ENCODE peak calls at places on chromosomes 5 and 9, in seven cellular contexts. B is foreskin fibroblast; P is IMR-90; T is CD8-positive, alpha-beta memory T cell; I is astrocyte of the cerebellum; M is NT2/D1; C is GM23248. G is an unnamed sample.
A peak's percentile ranks its signal among the peaks of the same experiment; 100 is the strongest.

GRCh38 chr5:147576646-147577535 is 67.0 kb upstream of the DPYSL3 start:
- DNase-seq in B (no peak), I (no peak), C (peak; percentile 58), T (no peak), P (peak; percentile 29), M (no peak), G (no peak)

GRCh38 chr9:70195456-70195855 is 63.3 kb upstream of the SMC5 start:
- DNase-seq in C (peak; percentile 73), I (no peak), P (peak; percentile 62), M (no peak), T (no peak), B (peak; percentile 58), G (no peak)

GRCh38 chr9:23492126-23493002 is 333.7 kb downstream of the ELAVL2 start:
- DNase-seq in P (peak; percentile 0), M (peak; percentile 52), T (no peak), I (peak; percentile 12), B (no peak), C (peak; percentile 70), G (peak; percentile 10)

GRCh38 chr9:95285307-95285706 is 32.2 kb downstream of the FANCC start:
- DNase-seq in C (no peak), M (no peak), I (no peak), T (no peak), B (no peak), P (no peak), G (no peak)

GRCh38 chr9:133492061-133493021 is 13.4 kb upstream of the SLC2A6 start:
- DNase-seq in I (no peak), M (no peak), T (no peak), C (peak; percentile 29), B (no peak), P (no peak), G (no peak)

GRCh38 chr5:171961117-171961516 is 45.3 kb downstream of the FBXW11 start:
- DNase-seq in M (no peak), P (no peak), B (no peak), T (no peak), I (no peak), C (no peak), G (no peak)

GRCh38 chr5:41707853-41708603 is 162.2 kb downstream of the OXCT1 start:
- DNase-seq in B (peak; percentile 32), T (no peak), I (peak; percentile 31), C (peak; percentile 70), M (peak; percentile 16), P (peak; percentile 76), G (peak; percentile 50)

GRCh38 chr5:169652057-169652456 is 15.0 kb downstream of the DOCK2 start:
- DNase-seq in B (no peak), P (no peak), M (no peak), C (no peak), I (no peak), T (no peak), G (no peak)

GRCh38 chr5:30540150-30540549 is 653.3 kb upstream of the CDH6 start:
- DNase-seq in B (no peak), P (no peak), I (no peak), T (no peak), M (no peak), C (no peak), G (no peak)

GRCh38 chr5:127757576-127757975 is 54.4 kb downstream of the CCDC192 start:
- DNase-seq in I (peak; percentile 34), T (no peak), B (peak; percentile 38), P (peak; percentile 65), C (peak; percentile 66), M (no peak), G (peak; percentile 39)

GRCh38 chr5:108727154-108727638 is 20.5 kb upstream of the FER start:
- DNase-seq in B (no peak), C (peak; percentile 63), M (no peak), T (no peak), P (peak; percentile 24), I (no peak), G (no peak)

GRCh38 chr9:21616082-21616778 is 134.1 kb upstream of the IFNE start:
- DNase-seq in T (no peak), P (peak; percentile 98), I (peak; percentile 93), C (peak; percentile 97), M (no peak), B (peak; percentile 95), G (peak; percentile 97)

GRCh38 chr5:126027652-126028051 is 395.6 kb upstream of the GRAMD2B start:
- DNase-seq in I (no peak), P (no peak), M (no peak), T (no peak), B (no peak), C (no peak), G (no peak)

GRCh38 chr9:95018099-95018927 is 291.8 kb downstream of the AOPEP start:
- DNase-seq in M (no peak), P (peak; percentile 97), I (peak; percentile 65), C (peak; percentile 99), B (peak; percentile 88), T (no peak), G (peak; percentile 78)

GRCh38 chr9:105205787-105206511 is 38.5 kb upstream of the SLC44A1 start:
- DNase-seq in I (peak; percentile 88), P (peak; percentile 94), M (no peak), B (peak; percentile 93), T (no peak), C (peak; percentile 94), G (peak; percentile 91)

GRCh38 chr5:3197237-3197636 is 398.4 kb upstream of the IRX1 start:
- DNase-seq in M (no peak), C (no peak), P (no peak), B (no peak), T (no peak), I (no peak), G (no peak)

GRCh38 chr9:134319306-134320194 is 6.7 kb upstream of the RXRA start:
- DNase-seq in T (no peak), B (no peak), P (no peak), C (no peak), I (no peak), M (no peak), G (no peak)

GRCh38 chr5:54458221-54458620 is 2.7 kb downstream of the HSPB3 start:
- DNase-seq in M (no peak), C (no peak), B (no peak), I (no peak), P (no peak), T (no peak), G (no peak)

GRCh38 chr5:148949871-148950863 is 112.7 kb downstream of the SH3TC2 start:
- DNase-seq in P (no peak), C (peak; percentile 57), M (no peak), B (peak; percentile 66), T (no peak), I (peak; percentile 45), G (no peak)

GRCh38 chr9:107976767-107977166 is 487.2 kb upstream of the KLF4 start:
- DNase-seq in T (no peak), I (no peak), C (peak; percentile 60), M (no peak), P (no peak), B (no peak), G (no peak)

GRCh38 chr5:93899026-93899600 is 157.7 kb upstream of the POU5F2 start:
- DNase-seq in P (no peak), C (peak; percentile 18), T (no peak), B (no peak), I (no peak), M (no peak), G (no peak)

GRCh38 chr5:168227001-168227400 is 64.4 kb upstream of the WWC1 start:
- DNase-seq in T (no peak), M (no peak), B (no peak), P (no peak), I (no peak), C (peak; percentile 25), G (no peak)

GRCh38 chr9:115262477-115262876 is 144.5 kb upstream of the TNC start:
- DNase-seq in P (peak; percentile 75), I (peak; percentile 53), M (no peak), B (peak; percentile 86), T (no peak), C (peak; percentile 69), G (peak; percentile 68)

GRCh38 chr5:56115589-56115988 is 117.5 kb downstream of the ANKRD55 start:
- DNase-seq in B (no peak), I (no peak), C (no peak), P (no peak), M (no peak), T (no peak), G (no peak)
- H3K4me3 ChIP-seq in B (no peak overlapping the region), I (no peak overlapping the region), C (no peak overlapping the region), P (no peak overlapping the region), M (no peak overlapping the region), T (no peak overlapping the region), G (no peak overlapping the region)

DNA sequence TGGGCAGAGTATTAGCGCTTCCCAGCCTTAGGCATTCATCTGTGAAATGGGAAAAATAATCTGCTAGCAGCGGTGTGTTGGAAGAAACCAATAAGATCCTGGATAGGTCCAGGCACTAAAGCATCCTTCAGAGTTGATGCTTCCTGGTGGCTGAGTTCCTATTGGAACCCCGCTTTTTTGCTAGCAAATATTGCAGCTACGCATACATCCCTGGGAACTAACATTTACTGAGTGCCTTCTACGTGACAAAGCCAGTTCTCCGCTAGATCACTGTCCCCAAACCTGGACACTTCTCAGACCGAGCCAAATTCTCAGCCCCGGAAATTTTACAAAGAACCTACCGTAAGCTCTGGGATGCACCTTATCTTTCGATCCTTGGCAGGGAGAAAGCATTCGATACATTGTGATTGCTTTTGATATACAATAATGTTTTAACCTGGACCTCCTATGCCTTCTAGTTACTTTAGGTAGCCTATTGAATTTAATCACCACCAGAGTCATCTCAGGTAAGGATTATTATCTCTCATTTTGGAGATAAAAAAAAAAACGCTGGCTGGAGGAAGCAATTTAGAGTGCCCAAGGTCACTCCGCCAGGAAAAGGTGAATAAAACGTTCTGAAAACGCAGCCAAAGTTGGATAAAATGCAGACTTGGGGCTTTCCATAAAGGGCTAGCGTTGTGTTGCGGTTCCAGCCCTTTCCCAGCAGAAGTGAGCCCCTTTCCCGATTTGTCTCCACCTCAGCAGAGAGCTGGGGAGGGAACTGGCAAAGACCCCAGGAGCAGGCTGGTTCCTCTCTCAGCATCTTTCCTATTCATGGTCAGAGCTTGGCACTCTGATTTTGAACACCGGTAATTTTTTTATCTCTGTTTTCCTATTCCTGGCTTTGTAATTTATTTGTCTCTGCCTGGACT is 2.6 kb upstream of the MSX2 start:
- DNase-seq in C (no peak), I (no peak), T (no peak), B (no peak), P (no peak), M (no peak), G (no peak)
- H3K4me3 ChIP-seq in C (no peak overlapping the region), I (peak overlapping the region; percentile 35), T (no peak overlapping the region), B (no peak overlapping the region), P (peak overlapping the region; percentile 32), M (peak overlapping the region; percentile 36), G (no peak overlapping the region)

DNA sequence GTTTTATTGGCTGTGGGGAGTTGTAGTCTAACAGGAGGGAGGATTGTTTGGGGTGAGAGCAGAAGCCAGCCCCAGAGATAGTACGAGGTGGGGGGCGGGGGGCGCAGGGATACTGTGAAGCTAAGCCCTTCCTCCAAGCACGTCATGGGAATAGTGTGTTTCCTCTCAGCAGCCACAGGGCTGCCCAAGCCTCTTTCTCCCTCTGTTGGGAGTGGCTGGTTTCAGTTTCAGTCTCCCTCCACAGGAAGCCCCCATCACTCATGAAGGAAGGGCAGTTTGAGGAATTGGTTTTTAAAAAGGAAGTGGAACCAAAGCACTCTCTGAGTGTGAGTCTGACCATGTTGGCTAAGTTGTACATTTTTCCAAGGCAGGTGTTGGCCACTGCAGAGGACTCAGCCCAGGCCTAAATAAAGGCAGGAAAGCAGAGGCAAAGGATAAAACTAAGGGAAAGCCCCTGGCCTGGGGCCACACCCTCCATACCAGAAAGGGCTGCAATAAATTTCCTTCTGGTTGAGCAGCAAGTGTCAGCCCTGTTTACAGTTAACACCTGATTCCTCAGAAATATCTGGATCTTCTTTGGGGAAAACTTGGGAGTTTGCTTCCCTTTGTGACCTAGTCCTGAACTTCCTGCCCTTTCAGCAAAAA is 3.2 kb downstream of the RAB24 start:
- DNase-seq in P (peak; percentile 80), M (no peak), T (peak; percentile 55), C (peak; percentile 70), I (peak; percentile 55), B (peak; percentile 41), G (peak; percentile 33)
- H3K4me3 ChIP-seq in P (no peak overlapping the region), M (no peak overlapping the region), T (peak overlapping the region; percentile 30), C (no peak overlapping the region), I (no peak overlapping the region), B (no peak overlapping the region), G (no peak overlapping the region)

GRCh38 chr9:34892886-34893285 is 65.2 kb upstream of the PHF24 start:
- DNase-seq in I (no peak), C (no peak), B (no peak), T (no peak), M (no peak), P (no peak), G (no peak)
- H3K4me3 ChIP-seq in I (no peak overlapping the region), C (no peak overlapping the region), B (no peak overlapping the region), T (no peak overlapping the region), M (no peak overlapping the region), P (no peak overlapping the region), G (no peak overlapping the region)

G was measured in skeletal muscle cell.